ENCODE peak calls at places on chromosome 16, in five cellular contexts. X is A549, F is lung, S is ureter, G is left ventricle myocardium inferior. Q is an unnamed sample.

GRCh38 chr16:20538181-20538580 is 38.0 kb downstream of the ACSM2B start:
- DNase-seq in X (no peak), F (no peak), S (no peak), G (no peak), Q (no peak)

GRCh38 chr16:75062135-75062943 is 54.2 kb downstream of the LDHD start:
- DNase-seq in X (no peak), F (peak), S (no peak), G (peak), Q (no peak)

GRCh38 chr16:86789621-86790051 is 211.3 kb downstream of the FOXL1 start:
- DNase-seq in X (no peak), F (no peak), S (no peak), G (no peak), Q (no peak)

GRCh38 chr16:72680732-72681131 is 367.2 kb downstream of the ZFHX3 start:
- DNase-seq in X (no peak), F (no peak), S (no peak), G (no peak), Q (no peak)

GRCh38 chr16:57118461-57119084 is 26.2 kb downstream of the CPNE2 start:
- DNase-seq in X (no peak), F (no peak), S (no peak), G (no peak), Q (no peak)

GRCh38 chr16:70422543-70422942 is 16.4 kb downstream of the ST3GAL2 start:
- DNase-seq in X (no peak), F (no peak), S (no peak), G (no peak), Q (no peak)

GRCh38 chr16:29898786-29899515 is 399 bp downstream of the SEZ6L2 start:
- DNase-seq in X (peak), F (no peak), S (no peak), G (no peak), Q (peak)

GRCh38 chr16:13995194-13995593 is 75.2 kb downstream of the ERCC4 start:
- DNase-seq in X (no peak), F (no peak), S (no peak), G (no peak), Q (no peak)

GRCh38 chr16:73149329-73149728 is 101.4 kb upstream of the ZFHX3 start:
- DNase-seq in X (no peak), F (no peak), S (no peak), G (no peak), Q (no peak)

GRCh38 chr16:9966569-9967157 is 215.6 kb downstream of the GRIN2A start:
- DNase-seq in X (no peak), F (no peak), S (no peak), G (no peak), Q (no peak)

GRCh38 chr16:88747588-88748301 is 37.3 kb downstream of the PIEZO1 start:
- DNase-seq in X (peak), F (no peak), S (no peak), G (no peak), Q (peak)

GRCh38 chr16:47358816-47359215 is 102.0 kb downstream of the ITFG1 start:
- DNase-seq in X (no peak), F (no peak), S (no peak), G (no peak), Q (peak)

GRCh38 chr16:16120382-16121184 is 102.7 kb downstream of the ABCC6 start:
- DNase-seq in X (no peak), F (peak), S (peak), G (peak), Q (no peak)

GRCh38 chr16:20768121-20768520 is 4.3 kb downstream of the ACSM3 start:
- DNase-seq in X (no peak), F (no peak), S (no peak), G (no peak), Q (peak)

GRCh38 chr16:84648595-84649510 is 542 bp downstream of the KLHL36 start:
- DNase-seq in X (peak), F (peak), S (peak), G (peak), Q (peak)

GRCh38 chr16:68800257-68800875 is 43.0 kb upstream of the TANGO6 start:
- DNase-seq in X (peak), F (peak), S (peak), G (no peak), Q (peak)

GRCh38 chr16:66399930-66400329 is 27.2 kb upstream of the BEAN1 start:
- DNase-seq in X (no peak), F (no peak), S (no peak), G (no peak), Q (no peak)

GRCh38 chr16:11140466-11140865 is 115.5 kb downstream of the SOCS1 start:
- DNase-seq in X (no peak), F (no peak), S (no peak), G (no peak), Q (no peak)

GRCh38 chr16:77794586-77794985 is 6.2 kb downstream of the VAT1L start:
- DNase-seq in X (no peak), F (no peak), S (no peak), G (no peak), Q (peak)

GRCh38 chr16:6827272-6827671 is 505.4 kb upstream of the RBFOX1 start:
- DNase-seq in X (no peak), F (no peak), S (no peak), G (no peak), Q (no peak)

GRCh38 chr16:84507011-84507982 is 2.8 kb upstream of the MEAK7 start:
- DNase-seq in X (no peak), F (no peak), S (no peak), G (no peak), Q (no peak)

GRCh38 chr16:11412175-11412904 is 67.1 kb downstream of the RMI2 start:
- DNase-seq in X (no peak), F (no peak), S (no peak), G (no peak), Q (no peak)

GRCh38 chr16:49183911-49184310 is 97.7 kb downstream of the CBLN1 start:
- DNase-seq in X (peak), F (no peak), S (no peak), G (no peak), Q (peak)

GRCh38 chr16:2838928-2839327 is 8.8 kb downstream of the ZG16B start:
- DNase-seq in X (peak), F (peak), S (no peak), G (peak), Q (peak)

GRCh38 chr16:83393196-83393981 is 414.4 kb upstream of the HSBP1 start:
- DNase-seq in X (no peak), F (no peak), S (no peak), G (no peak), Q (no peak)

GRCh38 chr16:82384017-82384416 is 214.0 kb upstream of the MPHOSPH6 start:
- DNase-seq in X (no peak), F (no peak), S (no peak), G (no peak), Q (no peak)

GRCh38 chr16:4694664-4695451 is 1.5 kb downstream of the NUDT16L1 start:
- DNase-seq in X (no peak), F (no peak), S (peak), G (peak), Q (no peak)

GRCh38 chr16:3698941-3699340 is 18.4 kb downstream of the TRAP1 start:
- DNase-seq in X (no peak), F (no peak), S (no peak), G (no peak), Q (no peak)

GRCh38 chr16:56426585-56426984 is 1.2 kb upstream of the AMFR start:
- DNase-seq in X (no peak), F (no peak), S (no peak), G (no peak), Q (no peak)

GRCh38 chr16:47492428-47493357 is 31.6 kb downstream of the PHKB start:
- DNase-seq in X (no peak), F (peak), S (peak), G (peak), Q (no peak)

GRCh38 chr16:50808929-50809538 is 67.1 kb downstream of the CYLD start:
- DNase-seq in X (no peak), F (peak), S (no peak), G (no peak), Q (no peak)

GRCh38 chr16:88955906-88956305 is 21.1 kb downstream of the CBFA2T3 start:
- DNase-seq in X (no peak), F (no peak), S (no peak), G (no peak), Q (no peak)

GRCh38 chr16:9415588-9415987 is 324.1 kb downstream of the HAPSTR1 start:
- DNase-seq in X (no peak), F (no peak), S (no peak), G (no peak), Q (no peak)

GRCh38 chr16:47927330-47927729 is 228.5 kb downstream of the ABCC12 start:
- DNase-seq in X (no peak), F (no peak), S (no peak), G (no peak), Q (no peak)

GRCh38 chr16:15765880-15766279 is 90.9 kb downstream of the MYH11 start:
- DNase-seq in X (peak), F (no peak), S (no peak), G (no peak), Q (peak)

GRCh38 chr16:30060354-30061194 is 5.0 kb upstream of the ALDOA start:
- DNase-seq in X (no peak), F (no peak), S (no peak), G (no peak), Q (no peak)

GRCh38 chr16:69240336-69240735 is 53.4 kb downstream of the SNTB2 start:
- DNase-seq in X (no peak), F (no peak), S (no peak), G (no peak), Q (no peak)

GRCh38 chr16:82776466-82777146 is 149.8 kb downstream of the CDH13 start:
- DNase-seq in X (no peak), F (no peak), S (no peak), G (no peak), Q (no peak)

GRCh38 chr16:5895137-5895536 is 797.5 kb upstream of the EEF2KMT start:
- DNase-seq in X (no peak), F (no peak), S (no peak), G (no peak), Q (no peak)